ENCODE peak calls at places on chromosomes 6 and 20, in six cellular contexts. A, R, H, E, B and N are unnamed samples. For H3K4me1, the result is how much of the 10 kb centered on the place peaks cover.

GRCh38 chr20:7836076-7836475 is 104.2 kb downstream of the HAO1 start:
- DNase-seq in B (no peak), H (no peak), A (peak), R (no peak), E (no peak), N (no peak)

GRCh38 chr6:44237021-44237812 is 9.7 kb upstream of the HSP90AB1 start:
- DNase-seq in E (peak), B (peak), R (peak), A (peak), H (peak), N (peak)

GRCh38 chr20:37852666-37853065 is 50.3 kb upstream of the VSTM2L start:
- DNase-seq in H (no peak), E (no peak), R (no peak), B (no peak), A (peak), N (no peak)

GRCh38 chr20:2305946-2306345 is 10.1 kb downstream of the TGM3 start:
- DNase-seq in E (peak), A (no peak), H (no peak), B (no peak), R (no peak), N (peak)

GRCh38 chr6:33192671-33193602 is 670 bp upstream of the COL11A2 start:
- DNase-seq in R (no peak), A (peak), H (peak), B (no peak), E (peak), N (peak)

GRCh38 chr6:146191600-146191999 is 162.7 kb downstream of the GRM1 start:
- DNase-seq in R (no peak), E (no peak), A (no peak), H (no peak), B (no peak), N (no peak)

GRCh38 chr6:168828800-168829199 is 387.8 kb downstream of the SMOC2 start:
- DNase-seq in B (no peak), H (no peak), E (no peak), R (no peak), A (no peak), N (no peak)

GRCh38 chr6:2713473-2714358 is 37.0 kb downstream of the MYLK4 start:
- DNase-seq in A (no peak), E (no peak), B (no peak), H (no peak), R (no peak), N (no peak)

GRCh38 chr6:136115941-136116340 is 134.2 kb downstream of the MTFR2 start:
- DNase-seq in R (no peak), E (no peak), H (no peak), B (no peak), A (no peak), N (no peak)

GRCh38 chr6:21752054-21752811 is 158.7 kb downstream of the SOX4 start:
- DNase-seq in B (peak), R (no peak), E (no peak), H (no peak), A (peak), N (no peak)

GRCh38 chr20:38109657-38110524 is 55.2 kb downstream of the TGM2 start:
- DNase-seq in B (peak), H (no peak), A (peak), R (no peak), E (no peak), N (peak)

GRCh38 chr6:74249658-74250057 is 553.7 kb downstream of the CD109 start:
- DNase-seq in E (no peak), R (no peak), H (no peak), A (peak), B (peak), N (no peak)

GRCh38 chr20:4299773-4300172 is 284.4 kb upstream of the RNF24 start:
- DNase-seq in A (peak), B (no peak), H (no peak), R (no peak), E (no peak), N (no peak)

GRCh38 chr20:36574278-36575065 is 1.1 kb downstream of the TGIF2 start:
- DNase-seq in R (peak), A (peak), E (peak), B (peak), H (peak), N (peak)

GRCh38 chr20:12414446-12415274 is 497.0 kb downstream of the BTBD3 start:
- DNase-seq in E (no peak), A (no peak), B (no peak), R (no peak), H (no peak), N (peak)

GRCh38 chr6:35492664-35493284 is 4.1 kb downstream of the TEAD3 start:
- DNase-seq in B (no peak), A (no peak), E (no peak), H (no peak), R (no peak), N (no peak)

GRCh38 chr20:61558726-61559125 is 306.7 kb downstream of the CDH4 start:
- DNase-seq in A (peak), E (no peak), B (no peak), R (no peak), H (no peak), N (no peak)

GRCh38 chr6:26312501-26313390 is 52.3 kb upstream of the BTN3A2 start:
- DNase-seq in B (peak), H (peak), R (peak), E (peak), A (peak), N (peak)

GRCh38 chr20:50455656-50456451 is 54.3 kb upstream of the PTPN1 start:
- DNase-seq in A (no peak), H (no peak), E (no peak), R (no peak), B (no peak), N (no peak)

GRCh38 chr6:15663057-15663638 is 320 bp upstream of the DTNBP1 start:
- DNase-seq in H (no peak), A (peak), B (peak), E (no peak), R (no peak), N (no peak)

GRCh38 chr6:129597023-129597713 is 112.8 kb downstream of the ARHGAP18 start:
- DNase-seq in A (no peak), R (no peak), H (no peak), E (no peak), B (no peak), N (no peak)

GRCh38 chr20:12970372-12970821 is 38.4 kb upstream of the SPTLC3 start:
- DNase-seq in H (no peak), B (peak), R (no peak), E (peak), A (peak), N (peak)

GRCh38 chr6:158284340-158285210 is 27.7 kb upstream of the TULP4 start:
- DNase-seq in A (peak), R (no peak), B (peak), H (no peak), E (peak), N (peak)

GRCh38 chr20:2814587-2815051 is at the start of gene C20orf141:
- DNase-seq in R (peak), A (peak), H (no peak), B (peak), E (no peak), N (peak)

GRCh38 chr6:29924731-29925130 is 17.6 kb upstream of the HLA-A start:
- DNase-seq in H (no peak), B (no peak), E (no peak), R (no peak), A (peak), N (no peak)

GRCh38 chr6:118881440-118882313 is 12.3 kb upstream of the ASF1A start:
- DNase-seq in B (no peak), R (no peak), H (no peak), E (peak), A (no peak), N (no peak)

GRCh38 chr20:17771206-17772004 is 71.6 kb downstream of the BANF2 start:
- DNase-seq in B (peak), E (no peak), A (no peak), R (no peak), H (no peak), N (peak)

GRCh38 chr20:6388666-6389197 is 265.9 kb upstream of the FERMT1 start:
- DNase-seq in H (no peak), B (no peak), R (no peak), A (no peak), E (no peak), N (no peak)

GRCh38 chr20:45496166-45496565 is 19.3 kb downstream of the SPINT3 start:
- DNase-seq in A (no peak), E (no peak), B (no peak), H (no peak), R (no peak), N (no peak)

GRCh38 chr6:37860226-37860839 is 40.8 kb downstream of the ZFAND3 start:
- DNase-seq in H (no peak), A (peak), B (peak), R (no peak), E (peak), N (peak)

GRCh38 chr6:157981132-157981394 is 600 bp upstream of the SYNJ2 start:
- DNase-seq in E (peak), H (no peak), A (no peak), R (no peak), B (no peak), N (no peak)

GRCh38 chr6:138795809-138796469 is at the start of gene ECT2L:
- DNase-seq in R (peak), E (peak), A (peak), H (no peak), B (no peak), N (peak)

GRCh38 chr6:112338310-112338709 is 8.8 kb upstream of the RFPL4B start:
- DNase-seq in R (no peak), A (peak), E (no peak), B (no peak), H (no peak), N (no peak)

GRCh38 chr6:170092826-170093225 is 198.1 kb downstream of the DLL1 start:
- DNase-seq in E (no peak), H (no peak), B (no peak), R (no peak), A (no peak), N (no peak)

GRCh38 chr6:31737315-31738047 is 1.2 kb upstream of the CLIC1 start:
- DNase-seq in H (no peak), E (peak), R (no peak), B (no peak), A (no peak), N (peak)

GRCh38 chr20:62131560-62132320 is 9.5 kb downstream of the LSM14B start:
- DNase-seq in B (no peak), H (no peak), A (no peak), R (no peak), E (no peak), N (no peak)

DNA sequence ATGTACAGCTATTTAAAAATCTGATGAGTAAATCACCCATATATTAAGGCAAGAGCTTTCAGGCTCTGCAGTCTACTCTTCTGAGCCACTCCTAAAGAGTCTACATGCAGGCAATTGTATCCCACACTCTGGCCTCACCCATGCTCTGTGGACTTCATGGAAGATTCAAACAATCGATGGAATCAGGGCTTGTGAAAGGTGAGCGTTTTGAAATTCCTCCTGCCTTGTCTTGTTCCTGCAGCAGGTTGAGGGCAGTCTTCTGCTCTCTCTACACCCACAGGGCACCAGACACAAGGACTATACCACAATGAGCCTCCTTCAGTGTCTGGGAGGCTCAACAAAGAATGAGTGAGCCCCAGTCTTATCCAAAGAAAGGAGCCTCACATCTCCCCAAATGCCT is 51.1 kb downstream of the TBC1D7 start:
- DNase-seq in E (no peak), A (no peak), R (no peak), B (no peak), H (no peak), N (no peak)
- H3K4me1 ChIP-seq in E (under half), A (under half), R (under half), B (under half), H (under half), N (under half)

GRCh38 chr6:41455818-41456217 is 90.4 kb upstream of the FOXP4 start:
- DNase-seq in A (no peak), E (no peak), B (peak), H (no peak), R (no peak), N (no peak)
- H3K4me1 ChIP-seq in A (under half), E (under half), B (under half), H (under half), R (under half), N (under half)

DNA sequence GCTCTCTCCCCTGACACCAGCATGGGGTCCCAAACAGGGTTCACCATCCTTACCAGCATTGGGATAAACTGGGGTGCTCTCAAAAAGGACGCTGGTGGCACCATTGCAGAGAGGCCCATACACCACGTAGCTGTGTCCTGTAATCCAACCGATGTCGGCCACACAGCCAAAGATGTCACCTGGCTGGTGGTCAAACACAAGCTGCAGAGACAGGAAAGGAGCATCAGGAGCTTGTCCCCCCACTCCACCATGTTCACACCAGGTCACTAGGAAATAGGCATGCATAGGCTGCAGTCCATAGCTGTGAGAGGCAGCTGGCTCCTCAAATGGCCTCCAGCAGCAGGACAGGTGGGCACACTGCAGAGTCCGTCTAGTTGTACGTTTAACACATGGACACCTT is 28.8 kb upstream of the APMAP start:
- DNase-seq in H (no peak), R (no peak), E (no peak), A (no peak), B (no peak), N (no peak)
- H3K4me1 ChIP-seq in H (under half), R (under half), E (under half), A (under half), B (under half), N (under half)

GRCh38 chr20:23128461-23129125 is 42.5 kb upstream of the CD93 start:
- DNase-seq in H (no peak), E (no peak), A (no peak), B (no peak), R (no peak), N (no peak)

GRCh38 chr20:23127506-23128279 is 41.6 kb upstream of the CD93 start:
- DNase-seq in B (no peak), H (no peak), R (no peak), E (no peak), A (no peak), N (no peak)

GRCh38 chr20:23130622-23130916 is 44.4 kb upstream of the CD93 start:
- DNase-seq in R (no peak), A (no peak), H (no peak), B (no peak), E (no peak), N (no peak)

GRCh38 chr20:23129891-23130621 is 43.9 kb upstream of the CD93 start:
- DNase-seq in E (no peak), H (no peak), B (no peak), A (no peak), R (no peak), N (no peak)

GRCh38 chr20:23129256-23129655 is 43.1 kb upstream of the CD93 start:
- DNase-seq in E (no peak), A (no peak), R (no peak), B (no peak), H (no peak), N (no peak)
- H3K4me1 ChIP-seq in E (under half), A (under half), R (under half), B (under half), H (under half), N (under half)